ENCODE peak calls at places on chromosome 4, in ten cellular contexts. A is PC-3; N is IMR-90; G is lower lobe of right lung; J is left lung; B is GM23248; X is lung; K is heart left ventricle; M is cardiac muscle cell; Q is CD8-positive, alpha-beta memory T cell. F is an unnamed sample.
A peak's percentile ranks its signal among the peaks of the same experiment; 100 is the strongest.

GRCh38 chr4:132062611-132063239 is 1086.4 kb upstream of the PCDH10 start:
- DNase-seq in K (no peak), X (no peak), J (peak; percentile 70), A (no peak), G (no peak), B (no peak), N (no peak), Q (no peak), M (no peak), F (no peak)

GRCh38 chr4:30725562-30725961 is 5.4 kb downstream of the PCDH7 start:
- DNase-seq in A (no peak), K (no peak), J (no peak), G (no peak), B (no peak), Q (no peak), M (no peak), X (no peak), N (no peak), F (no peak)

GRCh38 chr4:6463311-6464289 is 8.8 kb downstream of the PPP2R2C start:
- DNase-seq in K (peak; percentile 5), A (no peak), B (no peak), M (no peak), Q (no peak), G (no peak), X (no peak), N (no peak), J (no peak), F (no peak)

GRCh38 chr4:85787133-85787532 is 312.2 kb downstream of the ARHGAP24 start:
- DNase-seq in N (peak; percentile 93), A (peak; percentile 86), G (no peak), B (peak; percentile 88), Q (no peak), M (peak; percentile 73), J (no peak), K (no peak), X (no peak), F (no peak)

GRCh38 chr4:2036327-2036726 is 22.8 kb upstream of the NAT8L start:
- DNase-seq in G (no peak), A (no peak), K (no peak), J (no peak), Q (no peak), X (no peak), N (no peak), M (no peak), B (no peak), F (no peak)

GRCh38 chr4:44479731-44480130 is 31.1 kb upstream of the KCTD8 start:
- DNase-seq in M (no peak), A (no peak), K (no peak), G (no peak), N (no peak), B (no peak), X (no peak), Q (no peak), J (no peak), F (no peak)

GRCh38 chr4:76213415-76214268 is at the start of gene SCARB2:
- DNase-seq in J (peak; percentile 97), G (peak; percentile 93), Q (peak; percentile 84), K (peak; percentile 92), N (peak; percentile 84), X (peak; percentile 84), B (peak; percentile 96), A (peak; percentile 78), M (peak; percentile 94), F (peak; percentile 91)

GRCh38 chr4:89835413-89835812 is 1.5 kb downstream of the SNCA start:
- DNase-seq in A (no peak), K (no peak), M (no peak), B (no peak), G (no peak), Q (no peak), X (no peak), J (no peak), N (no peak), F (no peak)

GRCh38 chr4:173519130-173520101 is 10.6 kb downstream of the HAND2 start:
- DNase-seq in X (no peak), B (peak; percentile 70), A (no peak), N (no peak), J (no peak), K (peak; percentile 69), Q (no peak), G (no peak), M (peak; percentile 68), F (no peak)
- H3K9me3 ChIP-seq in X (peaks cover 27% of the 10 kb centered on the region), B (no peaks in the 10 kb centered on the region), A (no peaks in the 10 kb centered on the region), N (peaks cover 19% of the 10 kb centered on the region), J (no peaks in the 10 kb centered on the region), K (no peaks in the 10 kb centered on the region), Q (no peaks in the 10 kb centered on the region), G (no peaks in the 10 kb centered on the region), M (no peaks in the 10 kb centered on the region), F (no peaks in the 10 kb centered on the region)

DNA sequence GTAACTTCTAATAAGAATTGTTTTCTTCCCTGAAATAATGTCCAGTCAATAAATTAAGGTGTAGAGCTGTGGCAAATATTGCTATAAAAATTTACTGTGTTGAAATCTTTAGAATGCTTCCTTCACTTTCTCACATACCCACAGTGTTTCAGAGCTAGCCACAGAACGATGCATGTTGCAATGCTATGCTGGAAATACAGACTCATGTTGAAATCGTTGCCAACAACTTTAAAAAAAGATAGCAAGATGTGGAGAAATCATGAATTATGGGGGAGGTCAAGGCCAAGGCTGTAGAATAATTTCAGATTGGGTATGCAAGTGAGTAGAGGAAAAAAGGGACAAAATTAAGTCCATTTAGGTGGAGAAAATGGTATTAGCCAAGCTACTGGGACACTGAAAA is 204.8 kb downstream of the VEGFC start:
- DNase-seq in G (no peak), A (no peak), N (peak; percentile 83), Q (no peak), X (no peak), J (no peak), M (peak; percentile 96), K (no peak), B (peak; percentile 88), F (no peak)
- H3K27ac ChIP-seq in G (no peak overlapping the region), A (no peak overlapping the region), N (no peak overlapping the region), Q (no peak overlapping the region), X (no peak overlapping the region), J (no peak overlapping the region), M (no peak overlapping the region), K (no peak overlapping the region), B (peak overlapping the region; percentile 19), F (no peak overlapping the region)

GRCh38 chr4:88062311-88062710 is 54.9 kb downstream of the PKD2 start:
- DNase-seq in M (no peak), J (no peak), X (no peak), G (no peak), B (no peak), Q (no peak), N (no peak), A (no peak), K (no peak), F (no peak)
- H3K36me3 ChIP-seq in M (peaks cover 31% of the 10 kb centered on the region), J (peaks cover 62% of the 10 kb centered on the region), X (peaks cover 11% of the 10 kb centered on the region), G (peaks cover 77% of the 10 kb centered on the region), B (peaks cover 71% of the 10 kb centered on the region), Q (peaks cover 6% of the 10 kb centered on the region), N (peaks cover 19% of the 10 kb centered on the region), A (peaks cover 7% of the 10 kb centered on the region), K (peaks cover 20% of the 10 kb centered on the region), F (peaks cover 9% of the 10 kb centered on the region)

DNA sequence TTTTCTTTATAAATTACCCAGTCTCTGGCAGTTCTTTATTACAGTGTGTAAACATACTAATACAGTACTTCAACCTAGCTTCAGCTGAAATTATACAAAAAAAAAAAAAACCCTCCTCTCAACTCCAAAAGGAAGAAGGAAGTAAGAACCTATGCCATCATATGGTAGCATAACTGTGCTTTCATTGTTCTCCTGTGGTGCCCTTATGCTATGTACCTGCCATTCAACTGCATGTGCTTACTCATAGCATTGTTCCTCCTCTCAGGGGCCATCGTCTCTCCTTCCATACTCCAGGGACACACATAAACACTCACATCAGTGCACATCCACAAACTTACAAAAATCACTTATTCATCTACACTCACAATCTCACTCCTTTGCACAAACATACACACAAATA is 470.1 kb upstream of the HS3ST1 start:
- DNase-seq in G (no peak), K (no peak), B (no peak), M (no peak), A (no peak), Q (no peak), J (no peak), X (no peak), N (no peak), F (no peak)
- H3K9me3 ChIP-seq in G (no peaks in the 10 kb centered on the region), K (no peaks in the 10 kb centered on the region), B (peaks cover 6% of the 10 kb centered on the region), M (no peaks in the 10 kb centered on the region), A (no peaks in the 10 kb centered on the region), Q (no peaks in the 10 kb centered on the region), J (no peaks in the 10 kb centered on the region), X (peaks cover 3% of the 10 kb centered on the region), N (peaks cover 2% of the 10 kb centered on the region), F (no peaks in the 10 kb centered on the region)

GRCh38 chr4:153512952-153513500 is 46.9 kb downstream of the TMEM131L start:
- DNase-seq in B (peak; percentile 31), X (no peak), N (peak; percentile 49), J (no peak), M (no peak), A (no peak), K (no peak), Q (no peak), G (no peak), F (no peak)

GRCh38 chr4:153514001-153514526 is 47.9 kb downstream of the TMEM131L start:
- DNase-seq in Q (no peak), K (no peak), B (peak; percentile 89), M (peak; percentile 53), A (peak; percentile 43), G (no peak), X (no peak), N (peak; percentile 66), J (no peak), F (no peak)

GRCh38 chr4:153513596-153513995 is 47.4 kb downstream of the TMEM131L start:
- DNase-seq in N (peak; percentile 74), J (no peak), X (no peak), G (no peak), A (peak; percentile 52), B (peak; percentile 76), K (no peak), Q (no peak), M (peak; percentile 36), F (no peak)

GRCh38 chr4:153511104-153511503 is 44.9 kb downstream of the TMEM131L start:
- DNase-seq in B (no peak), X (no peak), Q (no peak), J (no peak), A (no peak), K (no peak), N (no peak), G (no peak), M (no peak), F (no peak)

DNA sequence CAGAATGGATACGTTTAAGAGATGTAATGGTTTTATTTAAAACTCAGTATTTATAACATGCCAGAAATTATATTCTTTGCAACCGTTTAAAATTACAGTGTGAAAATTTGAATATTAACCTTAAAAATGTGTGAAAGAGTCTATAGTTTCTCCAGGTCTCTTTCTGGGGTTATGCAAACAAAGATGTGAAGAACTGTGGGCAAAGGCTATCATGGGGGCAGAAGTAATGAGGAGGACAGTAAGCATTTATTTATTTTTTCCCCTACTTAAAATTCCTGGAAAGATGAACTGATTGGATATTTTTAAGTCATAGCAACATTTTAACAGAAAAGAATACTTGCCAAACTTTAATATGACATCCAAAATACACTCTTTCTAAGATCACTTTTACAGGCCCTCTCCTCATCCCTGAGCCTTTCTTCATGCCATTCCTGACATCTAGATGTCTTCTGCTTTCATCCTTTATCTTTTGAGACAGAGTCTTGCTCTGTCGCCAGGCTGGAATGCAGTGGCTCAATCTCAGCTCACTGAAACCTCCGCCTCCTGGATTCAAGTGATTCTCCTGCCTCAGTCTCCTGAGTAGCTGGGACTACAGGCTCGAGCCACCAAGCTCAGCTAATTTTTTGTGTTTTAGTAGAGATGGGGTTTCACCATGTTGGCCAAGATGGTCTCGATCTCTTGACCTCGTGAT is 46.1 kb downstream of the TMEM131L start:
- DNase-seq in A (no peak), G (no peak), N (no peak), J (no peak), Q (no peak), K (no peak), M (no peak), B (no peak), X (no peak), F (no peak)
- H3K27ac ChIP-seq in A (no peak overlapping the region), G (no peak overlapping the region), N (no peak overlapping the region), J (no peak overlapping the region), Q (no peak overlapping the region), K (peak overlapping the region; percentile 65), M (no peak overlapping the region), B (peak overlapping the region; percentile 85), X (no peak overlapping the region), F (peak overlapping the region; percentile 44)